ENCODE peak calls at places on chromosomes 7 and 10, in four cellular contexts. Z, W, V and E are unnamed samples.

GRCh38 chr10:102509387-102509786 is 5.6 kb downstream of the SUFU start:
- DNase-seq in Z (no peak), W (peak; percentile 69), V (no peak), E (peak; percentile 64)

GRCh38 chr10:614772-615582 is 74.5 kb downstream of the DIP2C start:
- DNase-seq in Z (no peak), W (no peak), V (no peak), E (peak; percentile 83)

GRCh38 chr7:111561659-111561908 is 708 bp downstream of the IMMP2L start:
- DNase-seq in Z (no peak), W (no peak), V (no peak), E (no peak)

GRCh38 chr10:45660876-45661411 is 11.6 kb downstream of the ZFAND4 start:
- DNase-seq in Z (no peak), W (no peak), V (no peak), E (no peak)

GRCh38 chr10:43235070-43235900 is 31.6 kb downstream of the RASGEF1A start:
- DNase-seq in Z (peak; percentile 38), W (no peak), V (peak; percentile 15), E (no peak)

GRCh38 chr7:129789652-129790051 is 163.1 kb downstream of the UBE2H start:
- DNase-seq in Z (no peak), W (no peak), V (no peak), E (no peak)

GRCh38 chr7:130912910-130913720 is 179.1 kb upstream of the KLF14 start:
- DNase-seq in Z (peak; percentile 75), W (peak; percentile 100), V (peak; percentile 53), E (peak; percentile 98)

GRCh38 chr10:120005408-120006280 is 113.1 kb downstream of the SEC23IP start:
- DNase-seq in Z (no peak), W (no peak), V (no peak), E (no peak)

GRCh38 chr10:75736889-75737610 is 305.6 kb downstream of the LRMDA start:
- DNase-seq in Z (no peak), W (no peak), V (no peak), E (peak; percentile 4)

GRCh38 chr10:51619365-51619764 is 80.0 kb downstream of the CSTF2T start:
- DNase-seq in Z (no peak), W (no peak), V (no peak), E (no peak)

GRCh38 chr10:81042647-81043046 is 504.9 kb downstream of the SH2D4B start:
- DNase-seq in Z (no peak), W (no peak), V (no peak), E (no peak)

GRCh38 chr10:108203905-108204527 is 1039.5 kb upstream of the SORCS1 start:
- DNase-seq in Z (no peak), W (no peak), V (no peak), E (no peak)

GRCh38 chr10:92180326-92180881 is 110.5 kb downstream of the CPEB3 start:
- DNase-seq in Z (no peak), W (no peak), V (no peak), E (no peak)

GRCh38 chr7:140003913-140004382 is 58.8 kb downstream of the PARP12 start:
- DNase-seq in Z (no peak), W (peak; percentile 85), V (no peak), E (peak; percentile 65)

GRCh38 chr7:29288534-29289091 is 94.0 kb downstream of the CHN2 start:
- DNase-seq in Z (no peak), W (no peak), V (no peak), E (no peak)

DNA sequence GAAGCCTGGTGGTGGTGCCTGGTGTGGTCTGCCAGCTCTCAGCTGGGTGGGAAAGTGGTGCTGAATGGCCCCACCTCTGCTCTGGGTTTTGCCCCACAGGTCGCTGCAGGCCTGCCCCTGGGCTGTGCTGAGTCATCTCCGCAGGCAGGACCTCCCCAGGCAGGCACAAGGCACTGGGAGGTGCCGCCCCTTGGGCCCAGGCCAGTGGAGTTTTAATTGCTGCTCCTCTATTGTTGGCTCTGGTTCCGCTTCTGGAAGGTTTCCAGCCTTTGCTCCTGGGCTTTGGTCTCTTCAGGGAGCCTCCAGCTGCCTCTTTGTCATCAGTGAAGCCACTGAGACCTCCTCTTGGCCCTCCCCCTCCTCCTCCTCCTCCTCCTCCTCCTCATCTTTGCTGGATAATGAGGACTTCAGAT is 180.3 kb upstream of the GRB10 start:
- DNase-seq in Z (no peak), W (peak; percentile 84), V (peak; percentile 88), E (peak; percentile 25)
- TF ChIP-seq CTCF in Z (no peak), W (peak; percentile 13), V (no peak), E (no peak)

DNA sequence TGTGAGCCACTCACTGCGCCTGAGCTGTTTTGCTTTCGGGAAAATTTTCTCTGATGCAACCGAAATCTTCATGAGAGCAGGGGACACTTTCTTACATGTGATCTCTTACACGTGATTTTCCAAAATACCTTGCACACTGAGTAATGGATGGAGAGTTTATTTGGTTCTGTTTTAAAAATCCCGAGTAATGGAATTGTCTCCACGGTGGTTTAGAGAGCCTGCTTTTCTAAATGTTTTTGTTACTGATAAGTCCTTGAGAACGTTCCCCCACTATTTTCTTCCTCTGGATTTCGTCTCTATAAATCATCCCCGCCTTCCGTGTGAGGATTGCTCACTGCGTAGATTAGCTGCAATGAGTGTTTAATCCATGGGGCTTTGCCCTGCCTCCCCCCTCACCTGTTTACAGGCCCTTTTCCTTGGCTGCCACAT is 25.7 kb downstream of the CAMK1D start:
- DNase-seq in Z (no peak), W (no peak), V (no peak), E (no peak)
- H3K4me3 ChIP-seq in Z (no peak overlapping the region), W (no peak overlapping the region), V (no peak overlapping the region), E (no peak overlapping the region)

GRCh38 chr7:50068026-50068425 is 25.0 kb downstream of the ZPBP start:
- DNase-seq in Z (peak; percentile 49), W (peak; percentile 11), V (no peak), E (peak; percentile 16)
- TF ChIP-seq CTCF in Z (peak; percentile 37), W (no peak), V (no peak), E (peak; percentile 29)

GRCh38 chr7:158976468-158976848 is 120.1 kb downstream of the DYNC2I1 start:
- DNase-seq in Z (peak; percentile 60), W (no peak), V (no peak), E (peak; percentile 1)
- H3K4me3 ChIP-seq in Z (peak overlapping the region; percentile 42), W (peak overlapping the region; percentile 48), V (peak overlapping the region; percentile 47), E (peak overlapping the region; percentile 62)

GRCh38 chr10:95466450-95466849 is 94.7 kb downstream of the SORBS1 start:
- DNase-seq in Z (no peak), W (no peak), V (no peak), E (no peak)

GRCh38 chr10:95469676-95470075 is 91.5 kb downstream of the SORBS1 start:
- DNase-seq in Z (no peak), W (no peak), V (peak; percentile 51), E (no peak)

GRCh38 chr10:95464280-95464679 is 96.9 kb downstream of the SORBS1 start:
- DNase-seq in Z (no peak), W (no peak), V (no peak), E (no peak)

GRCh38 chr10:95469251-95469650 is 91.9 kb downstream of the SORBS1 start:
- DNase-seq in Z (no peak), W (no peak), V (no peak), E (no peak)

DNA sequence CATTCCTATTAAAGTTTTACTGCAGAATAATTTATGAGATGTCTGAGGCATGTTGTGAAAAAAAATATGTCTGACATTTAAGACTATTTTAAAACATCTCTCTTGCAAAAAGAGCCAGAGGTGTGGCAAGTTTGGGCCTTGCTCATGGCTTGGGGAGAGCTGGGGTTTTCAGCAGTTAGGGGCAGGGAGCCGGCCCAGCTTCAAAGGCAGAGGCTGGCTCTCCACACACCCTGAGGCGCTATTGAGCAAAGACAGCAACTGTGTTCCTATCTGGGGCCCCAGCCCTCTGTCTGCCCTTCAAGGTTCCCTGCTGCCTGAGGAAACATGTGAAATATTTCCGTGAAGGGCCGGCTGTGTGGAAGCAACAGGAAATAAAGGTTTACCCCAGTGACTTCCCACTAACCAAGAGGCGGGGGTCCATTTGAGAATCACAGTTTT is 94.0 kb downstream of the SORBS1 start:
- DNase-seq in Z (no peak), W (no peak), V (peak; percentile 81), E (peak; percentile 15)
- TF ChIP-seq CTCF in Z (no peak), W (no peak), V (peak; percentile 38), E (no peak)

GRCh38 chr10:132588301-132589013 is 50.9 kb downstream of the INPP5A start:
- DNase-seq in Z (no peak), W (peak; percentile 48), V (peak; percentile 77), E (peak; percentile 46)
- H3K4me3 ChIP-seq in Z (no peak overlapping the region), W (no peak overlapping the region), V (peak overlapping the region; percentile 23), E (no peak overlapping the region)

GRCh38 chr7:151409555-151410404 is at the start of gene WDR86:
- DNase-seq in Z (no peak), W (no peak), V (no peak), E (no peak)
- TF ChIP-seq CTCF in Z (no peak), W (no peak), V (no peak), E (no peak)